ENCODE peak calls at places on chromosomes 11 and 22, in nine cellular contexts. One of them, this sample, is unnamed.

GRCh38 chr11:118923721-118924587 is 1.8 kb downstream of the BCL9L start:
- DNase-seq in cardiac muscle cell: no peak
- DNase-seq in stomach: no peak
- DNase-seq in fibroblast of villous mesenchyme: no peak
- DNase-seq in kidney: peak; percentile 62
- DNase-seq in IMR-90: no peak
- DNase-seq in A549: no peak
- DNase-seq in GM20000: no peak
- DNase-seq in nephron progenitor cell: no peak
- DNase-seq in this sample: no peak

GRCh38 chr11:130426223-130427048 is 2.0 kb downstream of the ADAMTS8 start:
- DNase-seq in cardiac muscle cell: no peak
- DNase-seq in stomach: no peak
- DNase-seq in fibroblast of villous mesenchyme: no peak
- DNase-seq in kidney: peak; percentile 32
- DNase-seq in IMR-90: no peak
- DNase-seq in A549: no peak
- DNase-seq in GM20000: no peak
- DNase-seq in nephron progenitor cell: no peak
- DNase-seq in this sample: no peak

GRCh38 chr11:45423036-45423435 is 136.9 kb upstream of the SYT13 start:
- DNase-seq in cardiac muscle cell: no peak
- DNase-seq in stomach: no peak
- DNase-seq in fibroblast of villous mesenchyme: no peak
- DNase-seq in kidney: no peak
- DNase-seq in IMR-90: no peak
- DNase-seq in A549: no peak
- DNase-seq in GM20000: no peak
- DNase-seq in nephron progenitor cell: no peak
- DNase-seq in this sample: no peak

GRCh38 chr22:26428515-26429457 is at the start of gene ASPHD2:
- DNase-seq in cardiac muscle cell: peak; percentile 73
- DNase-seq in stomach: peak; percentile 73
- DNase-seq in fibroblast of villous mesenchyme: peak; percentile 66
- DNase-seq in kidney: peak; percentile 83
- DNase-seq in IMR-90: peak; percentile 51
- DNase-seq in A549: peak; percentile 18
- DNase-seq in GM20000: peak; percentile 93
- DNase-seq in nephron progenitor cell: peak; percentile 79
- DNase-seq in this sample: peak; percentile 80

GRCh38 chr11:112221263-112221835 is 4.9 kb upstream of the PTS start:
- DNase-seq in cardiac muscle cell: no peak
- DNase-seq in stomach: peak; percentile 36
- DNase-seq in fibroblast of villous mesenchyme: no peak
- DNase-seq in kidney: no peak
- DNase-seq in IMR-90: no peak
- DNase-seq in A549: no peak
- DNase-seq in GM20000: no peak
- DNase-seq in nephron progenitor cell: no peak
- DNase-seq in this sample: no peak

GRCh38 chr11:94171693-94172440 is 43.2 kb downstream of the PANX1 start:
- DNase-seq in cardiac muscle cell: peak; percentile 65
- DNase-seq in stomach: peak; percentile 52
- DNase-seq in fibroblast of villous mesenchyme: peak; percentile 60
- DNase-seq in kidney: no peak
- DNase-seq in IMR-90: peak; percentile 50
- DNase-seq in A549: peak; percentile 29
- DNase-seq in GM20000: peak; percentile 62
- DNase-seq in nephron progenitor cell: peak; percentile 45
- DNase-seq in this sample: peak; percentile 50

GRCh38 chr22:20146777-20147176 is 4.1 kb downstream of the CCDC188 start:
- DNase-seq in cardiac muscle cell: no peak
- DNase-seq in stomach: no peak
- DNase-seq in fibroblast of villous mesenchyme: no peak
- DNase-seq in kidney: no peak
- DNase-seq in IMR-90: no peak
- DNase-seq in A549: no peak
- DNase-seq in GM20000: peak; percentile 80
- DNase-seq in nephron progenitor cell: no peak
- DNase-seq in this sample: no peak

GRCh38 chr22:49892226-49892899 is 25.9 kb downstream of the ALG12 start:
- DNase-seq in cardiac muscle cell: no peak
- DNase-seq in stomach: no peak
- DNase-seq in fibroblast of villous mesenchyme: no peak
- DNase-seq in kidney: no peak
- DNase-seq in IMR-90: no peak
- DNase-seq in A549: no peak
- DNase-seq in GM20000: no peak
- DNase-seq in nephron progenitor cell: no peak
- DNase-seq in this sample: no peak

GRCh38 chr11:69044111-69045013 is 4.4 kb upstream of the TPCN2 start:
- DNase-seq in cardiac muscle cell: peak; percentile 65
- DNase-seq in stomach: peak; percentile 72
- DNase-seq in fibroblast of villous mesenchyme: peak; percentile 95
- DNase-seq in kidney: peak; percentile 86
- DNase-seq in IMR-90: peak; percentile 72
- DNase-seq in A549: peak; percentile 80
- DNase-seq in GM20000: no peak
- DNase-seq in nephron progenitor cell: peak; percentile 66
- DNase-seq in this sample: no peak

GRCh38 chr11:2411446-2412305 is 11.1 kb downstream of the TSSC4 start:
- DNase-seq in cardiac muscle cell: no peak
- DNase-seq in stomach: no peak
- DNase-seq in fibroblast of villous mesenchyme: no peak
- DNase-seq in kidney: no peak
- DNase-seq in IMR-90: no peak
- DNase-seq in A549: no peak
- DNase-seq in GM20000: no peak
- DNase-seq in nephron progenitor cell: no peak
- DNase-seq in this sample: no peak

GRCh38 chr11:66325140-66325754 is 8.4 kb upstream of the CD248 start:
- DNase-seq in cardiac muscle cell: no peak
- DNase-seq in stomach: no peak
- DNase-seq in fibroblast of villous mesenchyme: no peak
- DNase-seq in kidney: peak; percentile 68
- DNase-seq in IMR-90: no peak
- DNase-seq in A549: no peak
- DNase-seq in GM20000: no peak
- DNase-seq in nephron progenitor cell: no peak
- DNase-seq in this sample: peak; percentile 74

GRCh38 chr11:31702966-31703365 is 108.2 kb downstream of the PAX6 start:
- DNase-seq in cardiac muscle cell: no peak
- DNase-seq in stomach: no peak
- DNase-seq in fibroblast of villous mesenchyme: no peak
- DNase-seq in kidney: no peak
- DNase-seq in IMR-90: peak; percentile 67
- DNase-seq in A549: peak; percentile 3
- DNase-seq in GM20000: no peak
- DNase-seq in nephron progenitor cell: no peak
- DNase-seq in this sample: peak; percentile 20

GRCh38 chr22:17087176-17088131 is 2.7 kb downstream of the IL17RA start:
- DNase-seq in cardiac muscle cell: peak; percentile 83
- DNase-seq in stomach: no peak
- DNase-seq in fibroblast of villous mesenchyme: peak; percentile 86
- DNase-seq in kidney: no peak
- DNase-seq in IMR-90: peak; percentile 91
- DNase-seq in A549: no peak
- DNase-seq in GM20000: peak; percentile 51
- DNase-seq in nephron progenitor cell: no peak
- DNase-seq in this sample: no peak

GRCh38 chr11:36233226-36233625 is 56.0 kb downstream of the COMMD9 start:
- DNase-seq in cardiac muscle cell: peak; percentile 90
- DNase-seq in stomach: no peak
- DNase-seq in fibroblast of villous mesenchyme: peak; percentile 86
- DNase-seq in kidney: no peak
- DNase-seq in IMR-90: peak; percentile 16
- DNase-seq in A549: no peak
- DNase-seq in GM20000: no peak
- DNase-seq in nephron progenitor cell: no peak
- DNase-seq in this sample: no peak

GRCh38 chr11:64853709-64854108 is 9.3 kb upstream of the CDC42BPG start:
- DNase-seq in cardiac muscle cell: no peak
- DNase-seq in stomach: no peak
- DNase-seq in fibroblast of villous mesenchyme: no peak
- DNase-seq in kidney: no peak
- DNase-seq in IMR-90: no peak
- DNase-seq in A549: no peak
- DNase-seq in GM20000: no peak
- DNase-seq in nephron progenitor cell: no peak
- DNase-seq in this sample: no peak

GRCh38 chr11:109423114-109423859 is 1.3 kb downstream of the C11orf87 start:
- DNase-seq in cardiac muscle cell: peak; percentile 42
- DNase-seq in stomach: no peak
- DNase-seq in fibroblast of villous mesenchyme: no peak
- DNase-seq in kidney: peak; percentile 61
- DNase-seq in IMR-90: no peak
- DNase-seq in A549: no peak
- DNase-seq in GM20000: peak; percentile 15
- DNase-seq in nephron progenitor cell: peak; percentile 47
- DNase-seq in this sample: peak; percentile 48

GRCh38 chr11:34890089-34890488 is 26.1 kb downstream of the APIP start:
- DNase-seq in cardiac muscle cell: peak; percentile 28
- DNase-seq in stomach: no peak
- DNase-seq in fibroblast of villous mesenchyme: no peak
- DNase-seq in kidney: no peak
- DNase-seq in IMR-90: no peak
- DNase-seq in A549: no peak
- DNase-seq in GM20000: no peak
- DNase-seq in nephron progenitor cell: no peak
- DNase-seq in this sample: no peak
- TF ChIP-seq CTCF in cardiac muscle cell: peak; percentile 39
- TF ChIP-seq CTCF in stomach: peak; percentile 42
- TF ChIP-seq CTCF in fibroblast of villous mesenchyme: peak; percentile 42
- TF ChIP-seq CTCF in kidney: no peak
- TF ChIP-seq CTCF in IMR-90: peak; percentile 28
- TF ChIP-seq CTCF in A549: peak; percentile 55
- TF ChIP-seq CTCF in GM20000: no peak
- TF ChIP-seq CTCF in nephron progenitor cell: peak; percentile 10
- TF ChIP-seq CTCF in this sample: peak; percentile 42

DNA sequence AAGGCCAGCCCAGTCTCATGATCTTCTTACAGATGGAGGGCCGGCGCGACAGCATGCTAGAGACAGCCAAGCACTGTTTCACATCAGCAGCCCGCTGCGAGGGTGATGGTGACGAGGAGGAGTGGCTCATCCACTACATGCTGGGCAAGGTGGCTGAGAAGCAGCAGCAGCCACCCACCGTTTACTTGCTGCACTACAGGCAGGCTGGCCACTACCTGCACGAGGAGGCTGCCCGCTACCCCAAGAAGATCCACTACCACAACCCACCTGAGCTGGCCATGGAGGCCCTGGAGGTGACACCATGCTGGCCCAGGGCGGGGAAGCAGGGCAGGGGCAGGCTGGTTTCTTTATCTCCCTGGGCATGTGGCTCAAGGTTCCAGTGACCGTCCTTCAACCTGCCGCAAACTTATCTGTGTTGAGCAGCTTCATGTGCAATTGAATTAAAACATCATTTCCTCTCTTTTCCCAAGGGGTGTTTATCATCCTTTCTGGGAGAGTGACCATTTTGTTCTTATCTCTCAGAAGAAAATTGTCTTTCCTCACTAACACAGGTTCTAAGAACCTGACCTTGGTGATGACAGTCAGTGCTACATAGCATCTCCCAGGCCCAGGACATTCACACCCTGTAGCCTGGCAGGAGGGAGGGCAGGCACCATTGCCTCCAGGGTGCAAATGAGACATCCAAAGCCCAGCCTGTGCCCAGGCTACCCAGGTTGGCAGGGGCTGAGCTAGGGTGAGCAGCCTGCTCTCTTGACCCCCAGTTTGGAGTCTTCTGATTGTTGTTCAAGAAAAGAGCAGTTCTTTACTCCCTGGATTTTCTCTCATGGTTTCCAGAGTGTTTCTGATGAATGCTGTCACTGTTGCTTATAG is 80.7 kb downstream of the CABIN1 start:
- DNase-seq in cardiac muscle cell: no peak
- DNase-seq in stomach: no peak
- DNase-seq in fibroblast of villous mesenchyme: no peak
- DNase-seq in kidney: peak; percentile 67
- DNase-seq in IMR-90: no peak
- DNase-seq in A549: no peak
- DNase-seq in GM20000: no peak
- DNase-seq in nephron progenitor cell: no peak
- DNase-seq in this sample: no peak
- TF ChIP-seq CTCF in cardiac muscle cell: no peak
- TF ChIP-seq CTCF in stomach: no peak
- TF ChIP-seq CTCF in fibroblast of villous mesenchyme: no peak
- TF ChIP-seq CTCF in kidney: no peak
- TF ChIP-seq CTCF in IMR-90: no peak
- TF ChIP-seq CTCF in A549: no peak
- TF ChIP-seq CTCF in GM20000: no peak
- TF ChIP-seq CTCF in nephron progenitor cell: no peak
- TF ChIP-seq CTCF in this sample: no peak

GRCh38 chr22:37018086-37018814 is 997 bp downstream of the TST start:
- DNase-seq in cardiac muscle cell: no peak
- DNase-seq in stomach: no peak
- DNase-seq in fibroblast of villous mesenchyme: no peak
- DNase-seq in kidney: peak; percentile 79
- DNase-seq in IMR-90: no peak
- DNase-seq in A549: no peak
- DNase-seq in GM20000: no peak
- DNase-seq in nephron progenitor cell: no peak
- DNase-seq in this sample: no peak

GRCh38 chr22:37021041-37021440 is 1.5 kb downstream of the MPST start:
- DNase-seq in cardiac muscle cell: no peak
- DNase-seq in stomach: no peak
- DNase-seq in fibroblast of villous mesenchyme: no peak
- DNase-seq in kidney: no peak
- DNase-seq in IMR-90: no peak
- DNase-seq in A549: no peak
- DNase-seq in GM20000: no peak
- DNase-seq in nephron progenitor cell: no peak
- DNase-seq in this sample: no peak

GRCh38 chr22:37018815-37019308 is 385 bp downstream of the TST start:
- DNase-seq in cardiac muscle cell: peak; percentile 65
- DNase-seq in stomach: peak; percentile 67
- DNase-seq in fibroblast of villous mesenchyme: peak; percentile 88
- DNase-seq in kidney: peak; percentile 86
- DNase-seq in IMR-90: peak; percentile 55
- DNase-seq in A549: no peak
- DNase-seq in GM20000: no peak
- DNase-seq in nephron progenitor cell: peak; percentile 77
- DNase-seq in this sample: peak; percentile 49

GRCh38 chr22:37020192-37020479 is 594 bp downstream of the MPST start:
- DNase-seq in cardiac muscle cell: peak; percentile 57
- DNase-seq in stomach: peak; percentile 58
- DNase-seq in fibroblast of villous mesenchyme: peak; percentile 51
- DNase-seq in kidney: no peak
- DNase-seq in IMR-90: peak; percentile 47
- DNase-seq in A549: no peak
- DNase-seq in GM20000: no peak
- DNase-seq in nephron progenitor cell: no peak
- DNase-seq in this sample: no peak

GRCh38 chr22:37019309-37020191 is at the start of the genes MPST and TST:
- DNase-seq in cardiac muscle cell: peak; percentile 77
- DNase-seq in stomach: peak; percentile 81
- DNase-seq in fibroblast of villous mesenchyme: peak; percentile 76
- DNase-seq in kidney: peak; percentile 91
- DNase-seq in IMR-90: peak; percentile 61
- DNase-seq in A549: no peak
- DNase-seq in GM20000: peak; percentile 95
- DNase-seq in nephron progenitor cell: peak; percentile 86
- DNase-seq in this sample: peak; percentile 78
- TF ChIP-seq CTCF in cardiac muscle cell: no peak
- TF ChIP-seq CTCF in stomach: peak; percentile 6
- TF ChIP-seq CTCF in fibroblast of villous mesenchyme: no peak
- TF ChIP-seq CTCF in kidney: peak; percentile 1
- TF ChIP-seq CTCF in IMR-90: peak; percentile 4
- TF ChIP-seq CTCF in A549: no peak
- TF ChIP-seq CTCF in GM20000: no peak
- TF ChIP-seq CTCF in nephron progenitor cell: no peak
- TF ChIP-seq CTCF in this sample: no peak

GRCh38 chr11:128506384-128506783 is 81.0 kb downstream of the ETS1 start:
- DNase-seq in cardiac muscle cell: no peak
- DNase-seq in stomach: no peak
- DNase-seq in fibroblast of villous mesenchyme: no peak
- DNase-seq in kidney: no peak
- DNase-seq in IMR-90: no peak
- DNase-seq in A549: no peak
- DNase-seq in GM20000: no peak
- DNase-seq in nephron progenitor cell: no peak
- DNase-seq in this sample: no peak
- TF ChIP-seq CTCF in cardiac muscle cell: no peak
- TF ChIP-seq CTCF in stomach: no peak
- TF ChIP-seq CTCF in fibroblast of villous mesenchyme: no peak
- TF ChIP-seq CTCF in kidney: no peak
- TF ChIP-seq CTCF in IMR-90: no peak
- TF ChIP-seq CTCF in A549: no peak
- TF ChIP-seq CTCF in GM20000: no peak
- TF ChIP-seq CTCF in nephron progenitor cell: no peak
- TF ChIP-seq CTCF in this sample: no peak

This sample was measured in glutamatergic neuron.